ENCODE peak calls at places on chromosomes 11 and 22, in five cellular contexts. A is transverse colon, K is heart left ventricle, H is fibroblast of lung, N is testis. Q is an unnamed sample.

GRCh38 chr11:20056109-20057054 is 103.9 kb downstream of the DBX1 start:
- DNase-seq in A (peak), K (no peak), H (no peak), N (no peak), Q (no peak)

GRCh38 chr11:85118151-85118550 is 509.0 kb downstream of the DLG2 start:
- DNase-seq in A (no peak), K (no peak), H (no peak), N (no peak), Q (no peak)

GRCh38 chr11:126422446-126422845 is 67.0 kb downstream of the ST3GAL4 start:
- DNase-seq in A (no peak), K (no peak), H (no peak), N (no peak), Q (no peak)

GRCh38 chr11:70243912-70244652 is 26.4 kb upstream of the PPFIA1 start:
- DNase-seq in A (no peak), K (no peak), H (no peak), N (no peak), Q (no peak)

GRCh38 chr11:41003339-41003992 is 456.0 kb downstream of the LRRC4C start:
- DNase-seq in A (no peak), K (no peak), H (no peak), N (no peak), Q (no peak)

GRCh38 chr11:76074178-76075112 is 131.9 kb downstream of the WNT11 start:
- DNase-seq in A (no peak), K (no peak), H (no peak), N (no peak), Q (no peak)

GRCh38 chr11:122758974-122759373 is 79.3 kb upstream of the CRTAM start:
- DNase-seq in A (no peak), K (no peak), H (no peak), N (no peak), Q (no peak)

GRCh38 chr11:10455637-10456487 is 798 bp downstream of the AMPD3 start:
- DNase-seq in A (peak), K (peak), H (peak), N (peak), Q (no peak)

GRCh38 chr11:59802639-59803176 is 7.9 kb downstream of the MRPL16 start:
- DNase-seq in A (no peak), K (no peak), H (peak), N (peak), Q (no peak)

GRCh38 chr11:8227156-8228152 is 36.2 kb downstream of the LMO1 start:
- DNase-seq in A (no peak), K (no peak), H (no peak), N (no peak), Q (no peak)

GRCh38 chr11:74877132-74877531 is 71.8 kb downstream of the XRRA1 start:
- DNase-seq in A (no peak), K (no peak), H (peak), N (no peak), Q (no peak)

GRCh38 chr22:39490135-39490798 is 11.8 kb upstream of the MIEF1 start:
- DNase-seq in A (peak), K (peak), H (peak), N (peak), Q (peak)

GRCh38 chr22:49094858-49095257 is 732.8 kb downstream of the BRD1 start:
- DNase-seq in A (no peak), K (no peak), H (no peak), N (no peak), Q (no peak)

GRCh38 chr11:134510641-134511040 is 98.6 kb upstream of the B3GAT1 start:
- DNase-seq in A (no peak), K (no peak), H (no peak), N (no peak), Q (no peak)

GRCh38 chr22:37235897-37236607 is 8.0 kb downstream of the RAC2 start:
- DNase-seq in A (peak), K (no peak), H (no peak), N (no peak), Q (no peak)

GRCh38 chr11:65488273-65489058 is 10.4 kb upstream of the MALAT1 start:
- DNase-seq in A (peak), K (no peak), H (peak), N (no peak), Q (no peak)

GRCh38 chr11:17556999-17557398 is 9.9 kb downstream of the OTOG start:
- DNase-seq in A (no peak), K (no peak), H (no peak), N (no peak), Q (no peak)
- H3K27ac ChIP-seq in A (no peak), K (no peak), H (no peak), N (no peak), Q (no peak)

GRCh38 chr11:27402450-27402849 is 39.4 kb upstream of the CCDC34 start:
- DNase-seq in A (no peak), K (no peak), H (no peak), N (no peak), Q (no peak)
- H3K27ac ChIP-seq in A (peak), K (no peak), H (no peak), N (peak), Q (peak)

DNA sequence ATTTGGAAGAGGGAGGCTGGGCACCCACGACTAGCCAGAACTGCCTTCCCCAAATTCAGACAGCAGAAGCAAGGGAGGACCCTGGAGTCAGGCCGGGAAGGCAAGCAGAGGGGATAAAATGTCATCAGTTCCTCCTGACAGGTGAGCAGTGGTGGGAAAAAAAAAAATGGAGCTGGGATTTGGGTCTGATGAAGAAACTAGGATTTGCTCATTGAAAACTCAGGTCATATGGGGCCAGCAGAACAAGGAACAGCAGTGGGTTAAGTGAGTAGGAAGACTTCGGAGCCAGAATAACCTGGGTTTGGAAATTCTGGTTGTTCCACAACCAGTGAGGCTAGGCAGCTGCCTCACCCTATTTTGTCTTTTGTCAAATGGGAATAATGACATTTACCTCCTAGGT is 28.9 kb upstream of the DRD2 start:
- DNase-seq in A (no peak), K (no peak), H (no peak), N (no peak), Q (no peak)
- H3K27ac ChIP-seq in A (no peak), K (no peak), H (no peak), N (no peak), Q (no peak)

GRCh38 chr11:4643682-4644081 is at the start of gene OR51E1:
- DNase-seq in A (no peak), K (no peak), H (no peak), N (no peak), Q (no peak)

GRCh38 chr11:4643084-4643483 is 698 bp upstream of the OR51E1 start:
- DNase-seq in A (no peak), K (peak), H (no peak), N (no peak), Q (no peak)

GRCh38 chr11:4639931-4640330 is 2.7 kb downstream of the OR51D1 start:
- DNase-seq in A (no peak), K (no peak), H (no peak), N (no peak), Q (no peak)

GRCh38 chr11:4641501-4641900 is 2.3 kb upstream of the OR51E1 start:
- DNase-seq in A (no peak), K (no peak), H (no peak), N (no peak), Q (no peak)

DNA sequence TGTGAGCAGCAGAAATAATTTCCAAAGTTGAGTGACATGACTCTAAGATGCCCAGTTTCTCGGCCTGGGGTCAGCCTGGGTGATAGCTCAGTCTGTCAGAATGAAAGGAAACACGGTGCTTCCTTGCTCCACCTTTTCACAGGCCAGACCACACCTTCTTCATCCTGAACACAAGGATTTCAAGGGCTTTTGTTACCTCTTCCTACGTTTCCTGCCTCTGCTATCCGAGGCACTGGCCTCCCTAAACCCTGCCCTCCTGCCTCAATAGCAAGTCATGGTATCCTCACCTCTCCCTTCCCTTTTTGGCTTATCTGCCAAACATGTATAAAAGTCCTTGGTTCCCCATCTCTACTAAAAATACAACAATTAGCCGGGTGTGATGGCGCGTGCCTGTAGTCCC is 1.7 kb upstream of the OR51E1 start:
- DNase-seq in A (no peak), K (no peak), H (no peak), N (no peak), Q (no peak)
- H3K27ac ChIP-seq in A (no peak), K (peak), H (no peak), N (no peak), Q (no peak)

GRCh38 chr11:113457784-113458183 is 17.4 kb downstream of the DRD2 start:
- DNase-seq in A (peak), K (no peak), H (no peak), N (no peak), Q (no peak)
- H3K27ac ChIP-seq in A (no peak), K (no peak), H (no peak), N (no peak), Q (no peak)

DNA sequence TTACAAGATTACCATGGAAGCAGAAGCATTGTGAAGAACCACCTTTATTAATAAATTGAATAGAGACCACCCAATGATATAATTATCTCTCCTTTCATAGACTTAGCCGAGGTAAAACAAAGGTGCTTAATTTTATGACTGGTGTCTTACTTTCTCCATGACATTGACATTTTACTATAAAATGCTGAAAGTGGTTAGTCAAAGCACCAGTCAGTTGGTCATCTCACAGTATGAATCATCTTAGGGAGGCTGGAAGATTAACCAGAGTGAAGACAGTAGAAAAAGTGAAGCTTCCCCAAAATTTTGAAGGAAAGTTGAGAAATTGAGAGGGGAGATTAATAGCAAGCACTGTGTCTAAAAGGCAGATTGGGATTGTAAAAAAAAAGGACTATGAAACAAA is 557.5 kb upstream of the ANO5 start:
- DNase-seq in A (no peak), K (no peak), H (no peak), N (no peak), Q (no peak)
- H3K27ac ChIP-seq in A (no peak), K (no peak), H (no peak), N (no peak), Q (no peak)

DNA sequence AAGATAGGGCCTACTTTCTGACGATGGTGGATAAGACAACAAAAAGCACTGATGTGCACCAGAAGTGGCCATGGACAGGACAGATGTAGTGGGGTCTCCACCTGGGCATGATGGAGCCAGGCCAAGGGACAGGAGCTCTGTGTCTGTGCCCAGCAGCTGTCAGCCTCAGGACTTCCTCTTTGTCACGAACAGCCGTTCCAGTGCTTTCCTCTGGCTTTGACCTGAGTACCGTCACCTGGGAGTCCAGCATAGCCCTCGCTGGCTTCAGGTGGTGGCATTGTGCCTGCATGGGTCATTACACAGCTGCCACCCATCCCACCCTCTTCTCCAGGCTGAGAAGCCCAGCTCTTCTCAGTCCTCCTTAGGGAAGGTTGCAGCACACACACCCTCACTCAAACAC is 137.8 kb downstream of the GRIK4 start:
- DNase-seq in A (no peak), K (no peak), H (no peak), N (no peak), Q (no peak)
- H3K27ac ChIP-seq in A (no peak), K (no peak), H (no peak), N (no peak), Q (no peak)

Q was measured in pancreas.